ENCODE peak calls at places on chromosomes 6 and 20, in four cellular contexts. T is activated T-cell treated with anti-CD3 and anti-CD28 coated beads, Interleukin-2, amount 50 U/mL, for 24 hours; Y is hippocampal formation; N is H54. J is an unnamed sample.
A peak's percentile ranks its signal among the peaks of the same experiment; 100 is the strongest.

GRCh38 chr6:141726158-141726557 is 406.6 kb upstream of the GJE1 start:
- DNase-seq in Y (no peak), T (no peak), N (no peak), J (no peak)

GRCh38 chr6:36650848-36651247 is 27.7 kb upstream of the CDKN1A start:
- DNase-seq in T (no peak), Y (no peak), N (no peak), J (no peak)

GRCh38 chr6:101083533-101084172 is 202.5 kb upstream of the ASCC3 start:
- DNase-seq in Y (no peak), N (peak; percentile 2), T (no peak), J (peak; percentile 100)

GRCh38 chr6:81575446-81575845 is 177.0 kb downstream of the TENT5A start:
- DNase-seq in Y (no peak), N (no peak), T (no peak), J (no peak)

GRCh38 chr6:7546832-7547714 is 5.6 kb downstream of the DSP start:
- DNase-seq in Y (no peak), T (no peak), N (no peak), J (peak; percentile 56)

GRCh38 chr6:152552616-152553209 is 84.4 kb downstream of the SYNE1 start:
- DNase-seq in Y (no peak), T (peak; percentile 36), N (peak; percentile 0), J (peak; percentile 68)

GRCh38 chr6:19524787-19525186 is 312.4 kb upstream of the ID4 start:
- DNase-seq in N (no peak), Y (no peak), T (no peak), J (no peak)

GRCh38 chr6:148934534-148934933 is 187.7 kb downstream of the UST start:
- DNase-seq in T (no peak), N (no peak), Y (peak; percentile 2), J (peak; percentile 10)

GRCh38 chr6:158475344-158476302 is 84.3 kb upstream of the TMEM181 start:
- DNase-seq in Y (no peak), N (no peak), T (no peak), J (peak; percentile 74)

GRCh38 chr6:166925141-166925996 is 31.0 kb downstream of the RNASET2 start:
- DNase-seq in Y (no peak), N (no peak), T (no peak), J (no peak)

GRCh38 chr6:136809461-136809860 is 12.9 kb upstream of the PEX7 start:
- DNase-seq in T (no peak), Y (no peak), N (no peak), J (no peak)

GRCh38 chr6:4803343-4803744 is 27.1 kb downstream of the CDYL start:
- DNase-seq in Y (no peak), T (no peak), N (no peak), J (no peak)

GRCh38 chr20:3222635-3223600 is 13.6 kb downstream of the ITPA start:
- DNase-seq in N (no peak), T (no peak), Y (no peak), J (peak; percentile 45)

GRCh38 chr20:46978871-46979536 is 84.4 kb downstream of the EYA2 start:
- DNase-seq in T (no peak), N (no peak), Y (no peak), J (no peak)

J was measured in bronchial epithelial cell.